ENCODE peak calls at places on chromosomes 1 and 21, in eight cellular contexts. O, Q, W, H, G, S, I and R are unnamed samples.
A peak's percentile ranks its signal among the peaks of the same experiment; 100 is the strongest.

GRCh38 chr1:15038232-15039016 is 115.1 kb upstream of the TMEM51 start:
- DNase-seq in O (no peak), Q (no peak), W (peak; percentile 51), H (peak; percentile 21), G (no peak), S (peak; percentile 73), I (no peak), R (peak; percentile 35)

GRCh38 chr1:25711555-25712298 is 88.3 kb upstream of the SELENON start:
- DNase-seq in O (no peak), Q (no peak), W (peak; percentile 84), H (peak; percentile 38), G (peak; percentile 65), S (peak; percentile 48), I (peak; percentile 67), R (peak; percentile 18)

GRCh38 chr1:184883304-184883815 is 90.9 kb downstream of the NIBAN1 start:
- DNase-seq in O (no peak), Q (no peak), W (no peak), H (no peak), G (no peak), S (no peak), I (no peak), R (no peak)

GRCh38 chr1:107683198-107683657 is 281.8 kb downstream of the VAV3 start:
- DNase-seq in O (no peak), Q (no peak), W (no peak), H (no peak), G (no peak), S (no peak), I (no peak), R (no peak)

GRCh38 chr1:43172532-43172972 is 422 bp downstream of the CFAP57 start:
- DNase-seq in O (peak; percentile 73), Q (peak; percentile 89), W (peak; percentile 93), H (peak; percentile 85), G (peak; percentile 86), S (peak; percentile 90), I (peak; percentile 59), R (peak; percentile 89)

GRCh38 chr1:15525043-15525958 is 1.3 kb upstream of the CASP9 start:
- DNase-seq in O (peak; percentile 99), Q (peak; percentile 90), W (no peak), H (peak; percentile 18), G (peak; percentile 100), S (peak; percentile 24), I (no peak), R (peak; percentile 10)

GRCh38 chr1:111720977-111721670 is 18.1 kb downstream of the INKA2 start:
- DNase-seq in O (no peak), Q (peak; percentile 46), W (no peak), H (no peak), G (no peak), S (no peak), I (no peak), R (no peak)

GRCh38 chr21:29072873-29073221 is 601 bp downstream of the CCT8 start:
- DNase-seq in O (no peak), Q (peak; percentile 62), W (peak; percentile 56), H (peak; percentile 47), G (no peak), S (peak; percentile 50), I (no peak), R (peak; percentile 56)

GRCh38 chr21:29938968-29939858 is 583 bp downstream of the GRIK1 start:
- DNase-seq in O (no peak), Q (peak; percentile 74), W (peak; percentile 12), H (peak; percentile 9), G (no peak), S (no peak), I (no peak), R (peak; percentile 13)

GRCh38 chr1:10471411-10472219 is 714 bp downstream of the DFFA start:
- DNase-seq in O (no peak), Q (peak; percentile 75), W (peak; percentile 60), H (no peak), G (no peak), S (no peak), I (no peak), R (no peak)

GRCh38 chr1:96715482-96715881 is 6.1 kb upstream of the PTBP2 start:
- DNase-seq in O (no peak), Q (no peak), W (no peak), H (no peak), G (no peak), S (no peak), I (no peak), R (no peak)

DNA sequence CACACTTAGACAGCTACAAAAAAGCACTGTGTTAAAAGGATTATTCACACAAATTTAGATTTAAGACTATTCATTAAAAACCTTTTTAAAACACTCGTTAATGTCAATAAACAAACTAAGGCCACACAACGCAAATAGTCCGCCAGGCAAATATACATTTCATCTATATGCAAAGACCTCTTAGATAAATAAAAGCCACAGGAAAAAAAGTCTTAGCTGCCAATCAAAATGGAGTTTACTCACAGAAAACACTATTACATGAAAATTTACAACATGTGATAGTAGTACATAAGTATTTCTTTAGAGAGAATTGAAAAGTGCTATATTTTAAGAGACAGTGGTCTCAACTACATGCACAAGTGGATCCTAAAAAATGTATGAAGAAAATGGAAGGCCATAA is 2.7 kb upstream of the PHTF1 start:
- DNase-seq in O (no peak), Q (no peak), W (no peak), H (no peak), G (no peak), S (no peak), I (no peak), R (no peak)
- TF ChIP-seq CTCF in O (no peak), Q (no peak), W (no peak), H (no peak), G (no peak), S (no peak), I (no peak), R (no peak)

DNA sequence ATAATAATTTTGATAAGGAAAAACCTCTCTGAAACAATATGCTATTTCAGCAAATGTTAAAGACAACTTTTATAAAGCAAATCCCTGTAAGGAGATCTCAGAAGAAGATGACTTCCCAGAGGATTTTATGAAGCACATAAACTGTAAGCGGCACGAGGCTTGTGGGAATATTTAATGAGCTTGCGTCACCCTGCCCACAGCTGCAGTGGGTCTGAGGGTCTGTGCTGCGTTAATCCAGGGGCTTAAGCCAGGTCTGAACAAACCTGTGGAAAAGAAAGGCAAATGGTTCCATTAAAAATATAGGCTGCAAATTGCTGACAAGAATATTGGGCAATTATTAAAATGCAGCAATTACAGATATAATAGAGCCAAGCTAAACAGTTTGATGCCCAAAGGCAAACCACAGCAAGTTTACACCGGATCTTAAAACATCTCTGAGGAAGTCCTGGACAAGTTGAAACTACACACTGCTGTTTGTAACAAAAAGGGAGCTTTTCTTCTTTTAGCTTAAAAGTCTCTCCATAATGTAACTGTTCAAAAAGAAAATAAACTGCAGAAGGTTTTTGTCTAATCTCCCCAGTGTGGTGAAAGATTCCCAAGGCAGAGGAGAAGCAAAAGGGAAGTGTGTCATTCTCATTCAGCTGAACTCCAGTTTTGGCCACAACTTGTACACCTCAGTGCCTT is 21.8 kb downstream of the TGFBR3 start:
- DNase-seq in O (no peak), Q (peak; percentile 56), W (peak; percentile 55), H (peak; percentile 43), G (no peak), S (no peak), I (no peak), R (peak; percentile 69)
- H3K4me3 ChIP-seq in O (no peak overlapping the region), Q (peak overlapping the region; percentile 50), W (no peak overlapping the region), H (no peak overlapping the region), G (no peak overlapping the region), S (no peak overlapping the region), I (no peak overlapping the region), R (no peak overlapping the region)

GRCh38 chr1:32350785-32351076 is 11.6 kb downstream of the FAM229A start:
- DNase-seq in O (no peak), Q (no peak), W (no peak), H (no peak), G (no peak), S (no peak), I (no peak), R (no peak)

GRCh38 chr1:32353431-32353830 is 8.9 kb downstream of the FAM229A start:
- DNase-seq in O (no peak), Q (peak; percentile 74), W (no peak), H (no peak), G (no peak), S (no peak), I (no peak), R (no peak)

GRCh38 chr1:32351077-32351858 is 11.0 kb downstream of the FAM229A start:
- DNase-seq in O (peak; percentile 95), Q (peak; percentile 98), W (peak; percentile 92), H (peak; percentile 93), G (peak; percentile 96), S (peak; percentile 96), I (peak; percentile 79), R (peak; percentile 96)

GRCh38 chr1:32352831-32353383 is 9.4 kb downstream of the FAM229A start:
- DNase-seq in O (no peak), Q (peak; percentile 26), W (peak; percentile 56), H (no peak), G (no peak), S (no peak), I (no peak), R (peak; percentile 51)

DNA sequence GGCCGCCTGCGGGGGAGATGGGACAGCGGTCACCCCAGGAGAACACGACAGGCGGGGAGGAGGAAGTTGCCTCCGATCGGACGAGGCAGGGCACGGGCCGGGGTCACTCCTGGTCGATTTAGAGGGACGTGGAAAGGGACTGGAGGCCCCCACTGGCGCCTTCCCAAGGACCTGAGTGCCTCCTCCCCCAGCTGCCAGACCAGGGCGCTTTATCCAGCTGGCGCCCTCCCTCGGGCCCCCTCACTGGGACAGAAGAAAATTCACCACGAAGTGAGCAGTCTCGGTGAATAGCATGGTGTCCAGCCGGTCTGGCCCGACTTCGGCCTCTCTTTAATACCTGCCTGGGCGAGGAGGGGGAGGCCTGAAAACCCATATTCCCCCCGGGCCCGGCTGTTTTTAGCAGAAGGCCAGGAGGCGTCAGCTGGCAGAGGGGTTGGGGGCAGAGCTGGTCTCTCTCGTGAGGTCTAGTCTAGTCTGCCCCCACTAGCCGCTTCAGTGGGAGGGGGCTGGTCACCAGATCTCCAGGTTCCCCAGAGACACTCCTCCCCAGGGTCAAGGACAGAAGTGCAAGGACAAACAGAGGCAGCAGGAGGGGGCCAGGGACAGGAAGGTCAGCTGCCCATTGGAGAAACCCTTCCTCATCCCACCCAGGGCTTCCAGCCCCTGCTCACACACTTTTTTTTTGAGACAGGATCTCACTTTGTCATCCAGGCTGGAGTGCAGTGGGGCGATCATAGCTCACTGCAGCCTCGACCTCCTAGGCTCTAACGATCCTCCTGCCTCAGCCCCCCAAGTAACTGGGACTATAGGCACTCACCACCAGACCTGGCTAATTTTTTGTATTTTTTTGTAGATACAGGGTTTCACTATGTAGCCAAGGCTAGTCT is 10.2 kb downstream of the FAM229A start:
- DNase-seq in O (peak; percentile 38), Q (no peak), W (peak; percentile 44), H (peak; percentile 44), G (peak; percentile 79), S (no peak), I (no peak), R (peak; percentile 57)
- TF ChIP-seq CTCF in O (no peak), Q (no peak), W (peak; percentile 19), H (no peak), G (no peak), S (no peak), I (peak; percentile 9), R (no peak)

DNA sequence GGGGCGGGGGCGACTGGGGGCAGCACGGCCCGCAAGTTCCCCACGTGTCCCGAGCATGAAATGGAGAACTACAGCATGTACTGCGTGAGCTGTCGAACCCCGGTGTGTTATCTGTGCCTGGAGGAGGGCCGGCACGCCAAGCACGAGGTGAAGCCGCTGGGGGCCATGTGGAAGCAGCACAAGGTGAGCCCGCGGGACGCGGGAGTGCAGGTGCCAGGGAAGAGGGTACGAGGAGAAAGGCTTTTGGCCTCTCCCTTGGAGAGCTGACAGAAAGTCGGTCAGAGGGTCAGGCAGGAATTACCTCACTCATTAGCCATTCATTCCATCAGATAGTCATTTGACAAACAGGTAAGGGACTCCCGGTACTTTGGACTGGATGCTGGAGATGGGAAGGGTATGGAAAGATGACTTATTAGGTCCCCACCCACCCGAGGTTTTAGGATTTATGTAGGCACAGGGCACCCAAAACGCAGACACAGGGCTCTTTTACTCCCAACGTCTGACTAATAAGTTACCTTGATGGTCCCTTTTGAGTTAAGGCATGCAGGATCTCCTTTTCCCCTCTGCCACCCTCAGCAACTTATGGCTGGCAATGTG is 2.1 kb downstream of the TRIM67 start:
- DNase-seq in O (no peak), Q (peak; percentile 68), W (no peak), H (no peak), G (no peak), S (no peak), I (no peak), R (no peak)
- H3K4me3 ChIP-seq in O (no peak overlapping the region), Q (no peak overlapping the region), W (no peak overlapping the region), H (no peak overlapping the region), G (no peak overlapping the region), S (no peak overlapping the region), I (no peak overlapping the region), R (no peak overlapping the region)